ENCODE peak calls at places on chromosome 17, in nine cellular contexts. W is HCT116, O is lower leg skin, Y is body of pancreas, J is stomach, V is ovary, X is uterus, G is heart left ventricle, C is esophagus squamous epithelium. P is an unnamed sample.

GRCh38 chr17:20702692-20703091 is 123.2 kb downstream of the CDRT15L2 start:
- DNase-seq in W (no peak), O (no peak), Y (no peak), J (no peak), V (no peak), X (no peak), G (no peak), C (no peak), P (no peak)

GRCh38 chr17:64682261-64683181 is 20.4 kb upstream of the SMURF2 start:
- DNase-seq in W (no peak), O (no peak), Y (no peak), J (no peak), V (no peak), X (no peak), G (no peak), C (no peak), P (no peak)

GRCh38 chr17:32854834-32855389 is 22.0 kb downstream of the MYO1D start:
- DNase-seq in W (no peak), O (no peak), Y (no peak), J (no peak), V (no peak), X (no peak), G (no peak), C (no peak), P (no peak)

GRCh38 chr17:65830356-65830755 is 268.9 kb upstream of the AXIN2 start:
- DNase-seq in W (no peak), O (no peak), Y (no peak), J (no peak), V (no peak), X (no peak), G (no peak), C (no peak), P (no peak)

GRCh38 chr17:58083491-58084316 is 485 bp downstream of the DYNLL2 start:
- DNase-seq in W (no peak), O (no peak), Y (peak; percentile 71), J (peak; percentile 64), V (peak; percentile 72), X (peak; percentile 59), G (peak; percentile 84), C (no peak), P (no peak)

GRCh38 chr17:38796451-38796850 is 2.9 kb downstream of the PIP4K2B start:
- DNase-seq in W (no peak), O (no peak), Y (no peak), J (no peak), V (no peak), X (no peak), G (no peak), C (no peak), P (no peak)

GRCh38 chr17:65017375-65017774 is 39.2 kb downstream of the GNA13 start:
- DNase-seq in W (no peak), O (no peak), Y (no peak), J (no peak), V (peak; percentile 62), X (no peak), G (no peak), C (no peak), P (no peak)

GRCh38 chr17:59435238-59435637 is 103.8 kb downstream of the YPEL2 start:
- DNase-seq in W (no peak), O (no peak), Y (no peak), J (no peak), V (no peak), X (no peak), G (no peak), C (no peak), P (no peak)

GRCh38 chr17:44760474-44761308 is 1.9 kb downstream of the ADAM11 start:
- DNase-seq in W (no peak), O (no peak), Y (no peak), J (no peak), V (no peak), X (no peak), G (peak; percentile 15), C (no peak), P (no peak)

GRCh38 chr17:63331301-63331700 is 114.8 kb downstream of the CYB561 start:
- DNase-seq in W (no peak), O (no peak), Y (no peak), J (no peak), V (no peak), X (no peak), G (no peak), C (no peak), P (no peak)
- TF ChIP-seq POLR2A in W (no peak), O (no peak), Y (no peak), J (no peak), V (no peak), X (no peak), G (no peak), C (no peak), P (no peak)

GRCh38 chr17:29393451-29393850 is 3.3 kb downstream of the TAOK1 start:
- DNase-seq in W (no peak), O (no peak), Y (no peak), J (no peak), V (no peak), X (no peak), G (no peak), C (no peak), P (no peak)
- TF ChIP-seq POLR2A in W (no peak), O (no peak), Y (no peak), J (no peak), V (no peak), X (no peak), G (no peak), C (no peak), P (no peak)

DNA sequence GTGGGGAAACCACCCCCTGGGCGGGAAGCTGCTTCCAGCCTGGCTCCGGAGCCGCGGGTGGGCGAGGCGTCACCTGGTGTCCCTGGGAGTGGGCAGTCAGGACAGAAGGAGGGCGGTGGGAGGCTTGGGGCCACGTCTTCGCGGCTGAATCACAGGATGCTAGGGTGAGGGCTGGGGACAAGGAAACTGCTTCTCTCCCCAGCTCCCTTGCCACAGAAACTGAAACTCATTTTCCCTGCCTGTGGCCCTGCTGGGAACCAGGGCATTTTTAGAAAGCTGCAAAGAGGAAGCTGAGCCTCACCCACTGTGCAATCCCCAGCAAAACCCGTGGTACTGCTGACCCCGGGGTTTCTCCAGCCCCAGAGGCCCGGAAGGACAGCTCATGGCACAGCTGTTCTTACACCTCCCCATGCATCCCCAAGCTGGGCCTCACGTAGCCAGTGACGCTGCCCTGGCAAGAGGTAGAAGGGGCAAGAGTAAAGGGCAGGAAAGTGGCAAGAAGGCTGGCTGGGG is 8.2 kb downstream of the RHBDF2 start:
- DNase-seq in W (no peak), O (peak; percentile 60), Y (peak; percentile 33), J (peak; percentile 68), V (peak; percentile 68), X (no peak), G (peak; percentile 85), C (no peak), P (peak; percentile 47)
- TF ChIP-seq POLR2A in W (no peak), O (no peak), Y (peak; percentile 52), J (no peak), V (no peak), X (no peak), G (no peak), C (peak; percentile 32), P (no peak)

DNA sequence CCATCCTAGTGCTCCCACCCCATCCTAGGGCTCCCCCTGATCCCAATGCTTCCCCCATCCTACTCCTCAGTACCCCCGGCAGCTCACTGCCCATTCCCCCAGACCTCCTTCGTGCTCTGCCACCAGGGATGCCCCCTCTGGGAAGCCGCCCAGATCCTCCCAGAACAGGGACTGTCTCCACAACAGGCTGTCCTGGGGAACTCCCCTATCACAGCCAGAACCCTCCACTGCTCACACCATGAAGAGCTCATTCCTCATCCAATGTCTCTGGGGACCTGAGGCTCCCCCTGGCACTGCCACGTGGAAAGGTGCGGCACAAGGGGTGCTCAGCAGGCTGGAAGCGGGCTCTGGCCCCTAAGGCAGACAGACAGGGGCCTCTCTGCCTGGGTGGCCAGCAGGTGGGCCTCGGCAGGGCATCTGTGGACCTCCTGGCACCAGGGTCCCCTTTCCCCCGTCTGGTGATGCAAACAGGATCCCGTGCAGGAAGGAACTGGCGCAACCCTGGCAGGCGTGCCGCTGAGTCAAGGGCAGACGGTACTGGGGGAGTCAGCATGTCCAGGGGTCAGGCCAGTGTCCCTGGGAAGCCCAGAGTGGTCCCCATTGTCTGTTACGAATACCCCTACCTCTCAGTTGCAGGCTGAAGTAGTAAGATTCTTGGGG is 14.8 kb upstream of the PVALEF start:
- DNase-seq in W (no peak), O (peak; percentile 33), Y (no peak), J (no peak), V (no peak), X (no peak), G (peak; percentile 51), C (no peak), P (no peak)
- TF ChIP-seq POLR2A in W (no peak), O (no peak), Y (peak; percentile 27), J (no peak), V (no peak), X (no peak), G (no peak), C (no peak), P (no peak)

DNA sequence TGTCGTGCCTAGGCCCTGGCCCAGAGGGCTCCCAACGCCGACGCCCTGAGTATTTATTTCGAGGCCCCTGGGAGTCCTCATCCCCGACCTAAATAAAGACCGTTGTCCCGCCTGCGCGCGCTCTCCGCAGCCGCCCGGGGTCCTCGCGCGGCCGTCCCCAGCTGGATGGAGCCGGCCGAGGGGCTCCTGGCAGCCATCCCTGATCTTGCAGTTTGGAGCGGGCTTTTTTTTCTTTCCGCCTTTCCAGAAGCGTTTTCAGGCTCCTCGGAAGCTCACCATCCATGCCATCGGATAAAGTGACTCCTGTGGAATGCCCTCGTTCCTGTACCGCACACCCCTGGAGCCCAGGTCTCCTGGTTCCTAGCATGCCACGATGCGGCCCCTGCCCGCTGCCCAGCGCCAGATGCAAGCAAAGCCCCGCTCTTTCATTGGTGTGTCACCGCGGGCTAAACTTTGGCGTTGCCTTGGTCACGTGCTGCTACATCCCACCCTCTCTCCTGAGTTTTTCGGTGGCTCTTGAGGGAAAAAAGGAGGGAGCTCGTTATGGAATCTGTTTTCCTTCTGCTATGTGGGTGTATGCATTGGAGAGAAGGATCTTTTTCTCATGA is 716 bp downstream of the TMEM94 start:
- DNase-seq in W (no peak), O (no peak), Y (peak; percentile 31), J (peak; percentile 27), V (peak; percentile 68), X (peak; percentile 52), G (peak; percentile 47), C (no peak), P (no peak)
- TF ChIP-seq POLR2A in W (no peak), O (no peak), Y (no peak), J (no peak), V (no peak), X (no peak), G (no peak), C (no peak), P (no peak)

P was measured in tibial nerve.